ENCODE peak calls at places on chromosomes 13 and 19, in six cellular contexts. One of them, this sample, is unnamed.

GRCh38 chr13:109816979-109817275 is 30.5 kb upstream of the IRS2 start:
- DNase-seq in CD8-positive, alpha-beta T cell: no peak
- DNase-seq in T-helper 17 cell: no peak
- DNase-seq in psoas muscle: no peak
- DNase-seq in NCI-H1436: no peak
- DNase-seq in esophagus squamous epithelium: no peak
- DNase-seq in this sample: no peak

GRCh38 chr13:32142956-32143375 is 111.4 kb downstream of the FRY start:
- DNase-seq in esophagus squamous epithelium: no peak
- DNase-seq in T-helper 17 cell: no peak
- DNase-seq in NCI-H1436: no peak
- DNase-seq in CD8-positive, alpha-beta T cell: no peak
- DNase-seq in psoas muscle: no peak
- DNase-seq in this sample: no peak

GRCh38 chr13:26019881-26020535 is 31.8 kb downstream of the SHISA2 start:
- DNase-seq in NCI-H1436: no peak
- DNase-seq in esophagus squamous epithelium: no peak
- DNase-seq in psoas muscle: no peak
- DNase-seq in CD8-positive, alpha-beta T cell: no peak
- DNase-seq in T-helper 17 cell: no peak
- DNase-seq in this sample: no peak

GRCh38 chr13:21050288-21051197 is 10.8 kb downstream of the LATS2 start:
- DNase-seq in esophagus squamous epithelium: no peak
- DNase-seq in NCI-H1436: no peak
- DNase-seq in psoas muscle: no peak
- DNase-seq in CD8-positive, alpha-beta T cell: no peak
- DNase-seq in T-helper 17 cell: no peak
- DNase-seq in this sample: no peak

GRCh38 chr19:13094771-13095392 is 7.8 kb downstream of the LYL1 start:
- DNase-seq in CD8-positive, alpha-beta T cell: no peak
- DNase-seq in esophagus squamous epithelium: no peak
- DNase-seq in NCI-H1436: no peak
- DNase-seq in T-helper 17 cell: no peak
- DNase-seq in psoas muscle: no peak
- DNase-seq in this sample: no peak

GRCh38 chr19:30710721-30711120 is 338.5 kb downstream of the ZNF536 start:
- DNase-seq in esophagus squamous epithelium: no peak
- DNase-seq in NCI-H1436: no peak
- DNase-seq in psoas muscle: no peak
- DNase-seq in T-helper 17 cell: no peak
- DNase-seq in CD8-positive, alpha-beta T cell: no peak
- DNase-seq in this sample: no peak

GRCh38 chr13:44075113-44075512 is 195.4 kb downstream of the LACC1 start:
- DNase-seq in NCI-H1436: no peak
- DNase-seq in CD8-positive, alpha-beta T cell: no peak
- DNase-seq in psoas muscle: no peak
- DNase-seq in T-helper 17 cell: no peak
- DNase-seq in esophagus squamous epithelium: no peak
- DNase-seq in this sample: no peak

GRCh38 chr13:113110852-113111315 is 5.3 kb downstream of the F7 start:
- DNase-seq in CD8-positive, alpha-beta T cell: no peak
- DNase-seq in esophagus squamous epithelium: no peak
- DNase-seq in T-helper 17 cell: peak
- DNase-seq in NCI-H1436: no peak
- DNase-seq in psoas muscle: no peak
- DNase-seq in this sample: no peak

GRCh38 chr19:56837004-56837403 is 3.5 kb downstream of the PEG3 start:
- DNase-seq in T-helper 17 cell: no peak
- DNase-seq in esophagus squamous epithelium: no peak
- DNase-seq in CD8-positive, alpha-beta T cell: no peak
- DNase-seq in NCI-H1436: no peak
- DNase-seq in psoas muscle: no peak
- DNase-seq in this sample: no peak